ENCODE peak calls at places on chromosomes 4 and X, in four cellular contexts. T, X, W and K are unnamed samples.

GRCh38 chrX:136268051-136269048 is 17.1 kb upstream of the MAP7D3 start:
- DNase-seq in X (peak; percentile 39), W (peak; percentile 14), T (no peak), K (no peak)

GRCh38 chrX:155768036-155768769 is 112.9 kb upstream of the VAMP7 start:
- DNase-seq in W (peak; percentile 62), T (no peak), X (no peak), K (no peak)

GRCh38 chrX:64850371-64851082 is 125.7 kb downstream of the ZC4H2 start:
- DNase-seq in T (no peak), W (no peak), X (no peak), K (no peak)

GRCh38 chr4:147769386-147769785 is 37.5 kb downstream of the ARHGAP10 start:
- DNase-seq in W (no peak), T (no peak), X (no peak), K (no peak)

GRCh38 chr4:4651811-4652609 is 110.2 kb upstream of the STX18 start:
- DNase-seq in T (no peak), X (no peak), W (no peak), K (no peak)

GRCh38 chr4:174122705-174123104 is 160.8 kb downstream of the FBXO8 start:
- DNase-seq in X (no peak), W (no peak), T (no peak), K (no peak)

GRCh38 chrX:45806410-45807121 is 605.9 kb upstream of the DIPK2B start:
- DNase-seq in W (no peak), X (no peak), T (no peak), K (no peak)

GRCh38 chrX:68832101-68832416 is 3.2 kb downstream of the EFNB1 start:
- DNase-seq in T (peak; percentile 82), X (peak; percentile 51), W (peak; percentile 31), K (no peak)

GRCh38 chrX:24610540-24610939 is 36.6 kb downstream of the PCYT1B start:
- DNase-seq in T (no peak), X (no peak), W (no peak), K (no peak)

GRCh38 chr4:1541449-1542225 is 135.4 kb upstream of the NKX1-1 start:
- DNase-seq in X (no peak), W (no peak), T (no peak), K (no peak)

GRCh38 chr4:31548823-31549222 is 828.7 kb downstream of the PCDH7 start:
- DNase-seq in W (no peak), T (no peak), X (no peak), K (no peak)

GRCh38 chr4:2071252-2071911 is 12.3 kb downstream of the NAT8L start:
- DNase-seq in X (no peak), T (peak; percentile 52), W (no peak), K (no peak)

GRCh38 chrX:48786341-48786800 is at the start of gene GATA1:
- DNase-seq in T (no peak), X (no peak), W (no peak), K (no peak)

GRCh38 chr4:83261307-83261706 is 23.3 kb downstream of the COQ2 start:
- DNase-seq in W (no peak), T (no peak), X (no peak), K (no peak)

GRCh38 chr4:176193126-176193525 is 2.3 kb downstream of the SPATA4 start:
- DNase-seq in W (no peak), X (no peak), T (no peak), K (no peak)

GRCh38 chrX:148270499-148270898 is 229.9 kb upstream of the AFF2 start:
- DNase-seq in X (no peak), W (no peak), T (no peak), K (no peak)

GRCh38 chr4:4578981-4579380 is 37.1 kb upstream of the STX18 start:
- DNase-seq in W (no peak), X (no peak), T (no peak), K (no peak)

GRCh38 chr4:4217123-4217522 is 9.6 kb downstream of the OTOP1 start:
- DNase-seq in X (no peak), T (no peak), W (no peak), K (no peak)

GRCh38 chr4:124179521-124180186 is 532.9 kb downstream of the ANKRD50 start:
- DNase-seq in X (no peak), W (no peak), T (no peak), K (no peak)

GRCh38 chr4:102612824-102613366 is 111.7 kb downstream of the NFKB1 start:
- DNase-seq in X (no peak), T (no peak), W (no peak), K (no peak)

GRCh38 chrX:133569217-133569616 is 153.9 kb upstream of the GPC4 start:
- DNase-seq in T (no peak), W (no peak), X (no peak), K (no peak)

GRCh38 chr4:25568788-25569231 is 86.8 kb upstream of the SLC34A2 start:
- DNase-seq in T (no peak), W (no peak), X (no peak), K (no peak)

GRCh38 chr4:101527186-101527585 is 179.9 kb upstream of the PPP3CA start:
- DNase-seq in W (no peak), X (no peak), T (no peak), K (no peak)

GRCh38 chrX:57453901-57454300 is 137.9 kb upstream of the ZXDB start:
- DNase-seq in X (no peak), W (no peak), T (no peak), K (no peak)

GRCh38 chr4:107693132-107693531 is 26.9 kb downstream of the PAPSS1 start:
- DNase-seq in X (no peak), T (no peak), W (no peak), K (no peak)

GRCh38 chr4:71126719-71127118 is 133.3 kb downstream of the DCK start:
- DNase-seq in W (no peak), X (no peak), T (no peak), K (no peak)

DNA sequence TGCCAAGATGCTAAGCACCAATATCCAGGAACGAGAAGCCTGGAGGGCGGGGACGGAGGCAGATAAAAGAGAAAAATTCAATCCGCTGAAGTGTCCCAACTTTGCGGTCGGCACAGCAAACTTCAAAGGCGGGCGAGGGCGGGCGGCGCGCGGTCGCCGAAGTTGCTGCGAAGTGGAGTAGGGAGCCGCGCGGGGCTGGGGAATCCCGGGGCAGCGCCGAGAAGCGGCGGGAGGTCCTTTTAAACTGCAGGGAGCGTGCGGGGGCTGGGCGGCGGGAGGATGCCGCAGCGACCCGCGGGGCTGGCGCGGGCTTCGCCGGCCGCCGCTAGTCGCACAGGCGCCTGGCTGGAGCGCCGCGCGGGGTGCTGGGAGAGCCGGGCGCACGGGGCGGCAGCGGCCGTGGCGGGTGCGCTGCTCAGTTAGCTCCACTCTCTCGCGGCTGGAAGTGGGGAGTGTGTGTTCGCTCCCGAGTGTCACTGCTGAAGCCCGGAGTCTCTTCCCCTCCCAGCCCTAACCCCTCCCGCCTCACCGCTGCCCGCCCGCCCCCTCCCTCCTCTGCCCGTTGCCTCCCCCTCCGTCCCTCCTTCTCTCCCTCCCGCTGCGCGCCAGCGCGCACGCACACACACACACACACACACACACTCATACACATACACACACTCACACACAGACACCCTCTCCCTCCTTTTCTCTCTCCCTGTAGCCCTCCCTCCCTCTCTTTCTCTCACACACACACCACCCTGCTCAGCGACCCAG is at the start of gene NDNF:
- DNase-seq in W (no peak), T (peak; percentile 78), X (peak; percentile 13), K (no peak)
- TF ChIP-seq POLR2A in W (no peak), T (no peak), X (no peak), K (peak; percentile 21)

DNA sequence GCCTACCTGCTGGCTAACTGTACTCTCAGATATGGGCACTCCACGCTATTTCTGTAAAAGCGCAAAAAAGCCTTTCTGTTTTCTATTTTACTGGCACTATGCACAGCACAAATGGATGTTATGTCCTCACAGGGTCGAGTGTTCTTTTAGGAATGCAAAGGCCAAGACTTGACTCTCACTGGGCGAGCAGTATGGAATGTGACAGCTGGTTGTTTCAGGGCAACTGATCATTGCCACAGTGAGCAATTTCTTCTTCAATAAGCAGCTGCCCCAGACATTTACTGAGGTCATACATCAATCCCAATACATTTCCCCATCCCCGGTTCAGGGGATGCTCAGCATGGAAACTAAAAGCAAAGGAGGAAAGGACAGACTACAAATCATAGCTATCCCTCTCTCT is 58.2 kb downstream of the PDE5A start:
- DNase-seq in W (no peak), X (no peak), T (no peak), K (no peak)
- H3K4me3 ChIP-seq in W (no peak overlapping the region), X (no peak overlapping the region), T (no peak overlapping the region), K (no peak overlapping the region)

GRCh38 chr4:181108237-181108636 is 1135.0 kb upstream of the TENM3 start:
- DNase-seq in T (no peak), W (no peak), X (no peak), K (no peak)

DNA sequence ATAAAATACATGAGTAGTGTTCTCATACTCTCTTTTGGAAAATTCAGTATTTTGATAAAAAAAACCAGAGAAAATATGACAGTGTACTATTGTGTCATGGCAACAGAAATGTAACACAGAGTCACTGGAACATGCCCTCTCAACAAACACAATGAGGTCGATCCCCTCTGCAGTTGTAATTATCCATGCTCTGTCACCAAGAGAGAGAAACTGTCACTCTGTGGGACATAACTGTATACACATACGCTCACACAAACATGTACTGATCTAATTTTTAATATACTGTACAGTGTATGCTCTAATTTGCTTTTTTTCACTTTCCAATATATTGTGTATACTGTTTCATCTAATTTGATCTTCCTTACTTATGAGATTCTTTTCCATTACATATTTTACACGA is 1136.8 kb upstream of the TENM3 start:
- DNase-seq in X (no peak), T (no peak), W (no peak), K (no peak)
- H3K9me3 ChIP-seq in X (no peaks in the 10 kb centered on the region), T (no peaks in the 10 kb centered on the region), W (no peaks in the 10 kb centered on the region), K (no peaks in the 10 kb centered on the region)

DNA sequence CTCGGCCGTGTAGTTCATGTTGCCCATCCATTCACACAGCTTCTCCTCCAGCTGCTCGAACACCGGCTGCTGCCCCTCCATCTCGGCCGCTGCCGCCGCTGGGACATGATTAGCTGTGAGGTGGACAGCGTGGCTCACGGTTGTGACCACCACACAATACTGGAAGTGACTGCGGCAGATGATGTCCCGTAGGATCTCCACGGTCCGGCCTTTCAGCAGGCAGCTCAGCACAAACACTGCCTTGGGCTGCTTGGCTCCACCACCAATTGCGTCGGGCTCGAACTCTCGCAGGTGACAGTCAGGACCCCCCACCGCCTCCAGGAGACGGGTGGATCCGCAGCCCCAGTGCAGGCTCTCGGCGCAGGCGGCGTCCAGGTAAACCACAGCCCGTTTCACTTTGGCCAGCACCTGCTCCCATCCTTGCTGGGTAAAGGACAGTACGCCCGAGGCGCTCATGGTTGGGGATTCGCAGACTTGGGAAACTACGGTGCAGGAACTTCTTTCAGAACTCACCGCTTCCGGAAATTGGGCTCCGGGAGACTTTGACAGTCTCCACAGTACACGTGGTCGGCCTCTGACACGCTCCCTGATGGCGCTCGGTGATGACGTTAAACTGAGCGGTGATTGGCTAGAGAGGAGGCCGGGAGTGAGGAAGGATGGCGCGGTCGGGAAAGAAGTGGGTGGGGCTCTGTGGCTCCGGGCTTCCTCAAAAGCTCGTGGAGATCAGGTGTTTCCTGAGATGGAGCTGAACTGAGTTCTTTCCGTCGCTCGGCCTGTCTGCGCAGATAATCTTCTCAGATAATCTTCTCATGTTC is at the start of gene SCFD2:
- DNase-seq in W (peak; percentile 96), T (peak; percentile 98), X (peak; percentile 97), K (peak; percentile 89)
- TF ChIP-seq POLR2A in W (peak; percentile 22), T (no peak), X (peak; percentile 16), K (no peak)

GRCh38 chrX:139691843-139692505 is 16.0 kb downstream of the MCF2 start:
- DNase-seq in T (no peak), X (no peak), W (no peak), K (no peak)
- H3K4me3 ChIP-seq in T (no peak overlapping the region), X (peak overlapping the region; percentile 24), W (peak overlapping the region; percentile 43), K (peak overlapping the region; percentile 53)

DNA sequence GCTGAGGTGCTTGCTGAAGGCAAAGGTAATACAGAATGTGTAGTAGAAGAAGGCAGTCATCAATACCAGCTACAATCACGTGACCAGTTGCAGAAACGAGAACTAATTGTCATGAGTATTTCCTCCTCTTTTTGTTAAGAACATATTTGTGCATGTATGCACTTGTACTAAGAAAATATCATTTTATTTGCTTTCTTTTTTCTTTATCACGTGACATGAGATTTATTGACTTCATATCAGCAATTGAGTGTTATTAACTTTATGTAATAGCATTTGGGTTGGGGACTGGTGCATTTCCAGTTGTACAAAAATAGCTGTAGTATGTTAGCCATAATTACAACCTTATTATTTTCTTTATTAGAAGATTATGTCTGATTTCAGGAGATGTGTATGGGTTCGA is 90.0 kb downstream of the MAGEE1 start:
- DNase-seq in W (no peak), T (no peak), X (no peak), K (no peak)
- H3K9me3 ChIP-seq in W (no peaks in the 10 kb centered on the region), T (no peaks in the 10 kb centered on the region), X (no peaks in the 10 kb centered on the region), K (no peaks in the 10 kb centered on the region)